ENCODE peak calls at places on chromosomes 16 and 17, in four cellular contexts. L, D, I and V are unnamed samples.

GRCh38 chr17:17506893-17507464 is 10.8 kb upstream of the RASD1 start:
- DNase-seq in L (no peak), D (no peak), I (no peak), V (no peak)

GRCh38 chr17:74601944-74602572 is 10.0 kb upstream of the CD300LD start:
- DNase-seq in L (no peak), D (peak; percentile 73), I (no peak), V (no peak)

GRCh38 chr16:85428168-85428898 is 184.8 kb upstream of the GSE1 start:
- DNase-seq in L (peak; percentile 36), D (peak; percentile 59), I (no peak), V (no peak)

GRCh38 chr16:55672471-55672870 is 16.7 kb downstream of the SLC6A2 start:
- DNase-seq in L (no peak), D (no peak), I (no peak), V (no peak)

GRCh38 chr17:71398706-71399620 is 721.9 kb upstream of the SOX9 start:
- DNase-seq in L (no peak), D (no peak), I (no peak), V (no peak)

GRCh38 chr16:50467943-50468748 is 80.0 kb upstream of the NKD1 start:
- DNase-seq in L (no peak), D (peak; percentile 64), I (no peak), V (no peak)

GRCh38 chr17:39736319-39737165 is 1.2 kb upstream of the GRB7 start:
- DNase-seq in L (no peak), D (peak; percentile 24), I (no peak), V (no peak)

GRCh38 chr17:45229681-45230409 is 8.2 kb downstream of the FMNL1 start:
- DNase-seq in L (no peak), D (no peak), I (no peak), V (no peak)

GRCh38 chr17:3693829-3694231 is 2.1 kb downstream of the P2RX5 start:
- DNase-seq in L (no peak), D (no peak), I (no peak), V (no peak)

GRCh38 chr16:85916141-85916890 is 17.4 kb downstream of the IRF8 start:
- DNase-seq in L (no peak), D (peak; percentile 57), I (no peak), V (no peak)

GRCh38 chr16:58393138-58393504 is 850 bp downstream of the GINS3 start:
- DNase-seq in L (no peak), D (peak; percentile 51), I (no peak), V (no peak)

GRCh38 chr17:11290814-11291213 is 49.8 kb downstream of the SHISA6 start:
- DNase-seq in L (no peak), D (no peak), I (no peak), V (no peak)

GRCh38 chr16:379961-380836 is 1.6 kb downstream of the PGAP6 start:
- DNase-seq in L (no peak), D (no peak), I (no peak), V (no peak)

GRCh38 chr17:13000561-13000960 is 17.3 kb downstream of the ELAC2 start:
- DNase-seq in L (no peak), D (no peak), I (no peak), V (no peak)

GRCh38 chr17:19376799-19377198 is 1.5 kb upstream of the MAPK7 start:
- DNase-seq in L (peak; percentile 10), D (peak; percentile 37), I (no peak), V (no peak)

GRCh38 chr17:75313941-75314550 is 24.8 kb upstream of the SLC25A19 start:
- DNase-seq in L (no peak), D (no peak), I (no peak), V (no peak)

GRCh38 chr16:70437017-70437581 is 1.8 kb downstream of the ST3GAL2 start:
- DNase-seq in L (peak; percentile 49), D (peak; percentile 94), I (no peak), V (no peak)

GRCh38 chr17:2782030-2782429 is 14.2 kb upstream of the RAP1GAP2 start:
- DNase-seq in L (no peak), D (no peak), I (no peak), V (no peak)

GRCh38 chr17:50834786-50835562 is 412 bp upstream of the WFIKKN2 start:
- DNase-seq in L (peak; percentile 93), D (no peak), I (no peak), V (no peak)

GRCh38 chr16:60091076-60091475 is 1357.0 kb upstream of the GOT2 start:
- DNase-seq in L (no peak), D (no peak), I (no peak), V (no peak)

GRCh38 chr17:13600475-13601316 is 1.0 kb downstream of the HS3ST3A1 start:
- DNase-seq in L (peak; percentile 23), D (peak; percentile 33), I (no peak), V (no peak)

GRCh38 chr16:11410382-11411058 is 65.3 kb downstream of the RMI2 start:
- DNase-seq in L (no peak), D (no peak), I (no peak), V (peak; percentile 23)

GRCh38 chr17:58436805-58437239 is 19.5 kb upstream of the RNF43 start:
- DNase-seq in L (no peak), D (peak; percentile 89), I (no peak), V (no peak)

GRCh38 chr17:38869647-38870258 is at the start of gene LASP1:
- DNase-seq in L (peak; percentile 88), D (peak; percentile 93), I (peak; percentile 77), V (peak; percentile 53)

GRCh38 chr17:27478901-27479531 is 22.8 kb downstream of the KSR1 start:
- DNase-seq in L (no peak), D (no peak), I (no peak), V (no peak)

GRCh38 chr16:27298132-27298531 is 15.6 kb upstream of the IL4R start:
- DNase-seq in L (no peak), D (no peak), I (no peak), V (no peak)

GRCh38 chr16:57401943-57402640 is 2.5 kb upstream of the CCL17 start:
- DNase-seq in L (no peak), D (no peak), I (no peak), V (no peak)

GRCh38 chr17:80866050-80866793 is 125.4 kb upstream of the CHMP6 start:
- DNase-seq in L (peak; percentile 71), D (peak; percentile 67), I (peak; percentile 42), V (no peak)

GRCh38 chr16:84983308-84983707 is 28.0 kb downstream of the ZDHHC7 start:
- DNase-seq in L (no peak), D (no peak), I (no peak), V (no peak)

GRCh38 chr17:51258756-51259573 is 884 bp downstream of the MBTD1 start:
- DNase-seq in L (peak; percentile 35), D (peak; percentile 72), I (no peak), V (no peak)

GRCh38 chr17:81002409-81003361 is 11.0 kb downstream of the CHMP6 start:
- DNase-seq in L (peak; percentile 78), D (peak; percentile 83), I (no peak), V (no peak)

GRCh38 chr17:8726951-8727555 is 17.6 kb downstream of the CCDC42 start:
- DNase-seq in L (no peak), D (no peak), I (no peak), V (no peak)

GRCh38 chr16:57637020-57637419 is 8.6 kb downstream of the ADGRG1 start:
- DNase-seq in L (no peak), D (no peak), I (no peak), V (no peak)

GRCh38 chr17:75835315-75835987 is 8.8 kb downstream of the UNC13D start:
- DNase-seq in L (no peak), D (no peak), I (no peak), V (no peak)

GRCh38 chr16:26396511-26397235 is 670.1 kb upstream of the C16orf82 start:
- DNase-seq in L (no peak), D (no peak), I (no peak), V (no peak)

GRCh38 chr16:88941051-88941932 is 35.7 kb downstream of the CBFA2T3 start:
- DNase-seq in L (no peak), D (no peak), I (no peak), V (no peak)
- H3K27ac ChIP-seq in L (no peak overlapping the region), D (no peak overlapping the region), I (no peak overlapping the region), V (no peak overlapping the region)

GRCh38 chr16:3859875-3860274 is 20.6 kb downstream of the CREBBP start:
- DNase-seq in L (no peak), D (no peak), I (no peak), V (no peak)
- H3K4me1 ChIP-seq in L (peaks cover 37% of the 10 kb centered on the region), D (peaks cover 21% of the 10 kb centered on the region), I (peaks cover 29% of the 10 kb centered on the region), V (peaks cover 97% of the 10 kb centered on the region)

DNA sequence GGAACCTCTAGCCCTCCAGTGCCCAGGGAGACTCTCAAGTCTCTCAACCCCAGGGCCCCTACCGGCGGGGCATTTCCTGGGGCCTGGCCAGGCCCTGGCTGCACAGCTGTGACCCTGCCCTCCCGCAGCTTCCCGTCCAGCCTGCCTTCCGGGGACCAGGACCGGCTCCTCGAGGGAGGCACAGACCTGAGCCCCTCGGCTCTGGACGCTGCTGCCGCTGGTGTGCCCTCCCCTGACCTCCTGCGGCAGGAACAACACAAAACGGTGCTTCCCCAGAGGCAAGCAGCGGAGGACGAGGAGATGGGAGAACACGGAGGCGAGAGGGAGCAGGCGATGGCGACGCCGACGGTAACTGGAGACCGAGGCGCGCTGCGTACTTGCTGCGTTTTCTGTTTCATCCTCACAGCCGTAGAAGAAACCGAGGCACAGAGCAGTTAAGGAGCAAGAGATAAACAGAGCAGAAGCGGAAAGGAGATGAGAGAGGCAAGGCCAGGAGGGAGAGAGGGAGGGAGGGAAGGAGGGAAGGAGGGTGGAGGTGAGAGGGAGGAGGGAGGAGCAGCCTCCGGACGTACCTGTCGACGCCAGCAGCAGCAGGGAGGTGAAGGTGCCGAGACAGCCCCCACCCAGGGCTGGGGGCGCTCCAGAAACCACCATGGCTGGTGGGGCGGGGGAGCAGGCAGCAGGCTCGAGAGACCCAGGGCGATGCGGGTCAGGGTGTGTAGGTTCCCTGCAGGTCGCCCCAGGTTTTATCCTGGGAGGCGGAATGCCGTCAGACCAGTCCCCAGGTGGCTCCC is at the start of gene PRSS22:
- DNase-seq in L (no peak), D (no peak), I (no peak), V (no peak)
- H3K27ac ChIP-seq in L (no peak within 1 kb of the TSS), D (no peak within 1 kb of the TSS), I (peak within 1 kb of the TSS; percentile 8), V (no peak within 1 kb of the TSS)

DNA sequence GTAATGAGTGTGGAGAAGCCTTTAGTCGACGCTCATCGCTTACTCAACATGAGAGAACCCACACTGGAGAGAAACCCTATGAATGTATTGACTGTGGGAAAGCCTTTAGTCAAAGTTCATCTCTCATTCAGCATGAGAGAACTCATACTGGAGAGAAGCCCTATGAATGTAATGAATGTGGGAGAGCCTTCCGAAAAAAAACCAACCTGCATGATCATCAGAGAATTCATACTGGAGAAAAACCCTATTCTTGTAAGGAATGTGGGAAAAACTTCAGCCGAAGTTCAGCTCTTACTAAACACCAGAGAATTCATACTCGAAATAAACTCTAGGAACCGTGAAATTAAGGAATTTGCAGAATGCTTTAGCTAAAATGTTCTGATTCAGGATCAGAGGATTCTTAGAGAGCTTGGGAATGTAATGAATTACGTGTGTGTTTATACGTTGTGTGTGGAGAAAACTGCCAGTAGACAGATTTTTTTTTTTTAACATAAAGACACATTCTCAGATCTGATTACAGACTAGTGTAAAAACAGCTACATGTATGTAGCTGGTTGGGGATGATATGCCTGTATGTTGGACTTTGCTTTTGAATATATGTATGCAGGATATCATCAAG is 25.4 kb downstream of the ZFP90 start:
- DNase-seq in L (no peak), D (no peak), I (no peak), V (no peak)
- H3K4me1 ChIP-seq in L (no peaks in the 10 kb centered on the region), D (no peaks in the 10 kb centered on the region), I (no peaks in the 10 kb centered on the region), V (no peaks in the 10 kb centered on the region)

GRCh38 chr17:63015824-63016223 is 49.8 kb downstream of the TANC2 start:
- DNase-seq in L (no peak), D (no peak), I (no peak), V (no peak)
- H3K27ac ChIP-seq in L (no peak overlapping the region), D (no peak overlapping the region), I (no peak overlapping the region), V (no peak overlapping the region)